ENCODE peak calls at places on chromosomes 13 and 19, in nine cellular contexts. One of them, this sample, is unnamed.

GRCh38 chr13:59086147-59086546 is 1077.6 kb downstream of the DIAPH3 start:
- DNase-seq in HCT116: no peak
- DNase-seq in stomach: no peak
- DNase-seq in GM23338: no peak
- DNase-seq in HL-60: no peak
- DNase-seq in spleen: no peak
- DNase-seq in suprapubic skin: no peak
- DNase-seq in prostate gland: no peak
- DNase-seq in GM12892: no peak
- DNase-seq in this sample: peak

GRCh38 chr13:88745013-88745412 is 1073.8 kb downstream of the SLITRK5 start:
- DNase-seq in stomach: no peak
- DNase-seq in HL-60: no peak
- DNase-seq in HCT116: no peak
- DNase-seq in GM23338: no peak
- DNase-seq in spleen: no peak
- DNase-seq in suprapubic skin: no peak
- DNase-seq in GM12892: no peak
- DNase-seq in prostate gland: no peak
- DNase-seq in this sample: no peak

GRCh38 chr13:38421590-38422560 is 72.2 kb downstream of the UFM1 start:
- DNase-seq in spleen: no peak
- DNase-seq in GM23338: no peak
- DNase-seq in prostate gland: no peak
- DNase-seq in suprapubic skin: no peak
- DNase-seq in GM12892: no peak
- DNase-seq in stomach: no peak
- DNase-seq in HCT116: no peak
- DNase-seq in HL-60: no peak
- DNase-seq in this sample: no peak

GRCh38 chr19:9936151-9937000 is at the start of gene OLFM2:
- DNase-seq in spleen: no peak
- DNase-seq in GM12892: no peak
- DNase-seq in suprapubic skin: no peak
- DNase-seq in stomach: no peak
- DNase-seq in prostate gland: no peak
- DNase-seq in HCT116: no peak
- DNase-seq in HL-60: no peak
- DNase-seq in GM23338: peak
- DNase-seq in this sample: no peak

GRCh38 chr13:21326155-21327030 is 132.7 kb downstream of the ZDHHC20 start:
- DNase-seq in HCT116: no peak
- DNase-seq in HL-60: no peak
- DNase-seq in prostate gland: no peak
- DNase-seq in spleen: peak
- DNase-seq in GM23338: peak
- DNase-seq in suprapubic skin: no peak
- DNase-seq in stomach: peak
- DNase-seq in GM12892: no peak
- DNase-seq in this sample: peak

GRCh38 chr19:13859361-13859880 is 17.5 kb upstream of the NANOS3 start:
- DNase-seq in stomach: no peak
- DNase-seq in suprapubic skin: no peak
- DNase-seq in spleen: no peak
- DNase-seq in GM23338: no peak
- DNase-seq in GM12892: no peak
- DNase-seq in HCT116: no peak
- DNase-seq in HL-60: no peak
- DNase-seq in prostate gland: no peak
- DNase-seq in this sample: peak

GRCh38 chr13:50843256-50844043 is at the start of gene DLEU7:
- DNase-seq in HL-60: no peak
- DNase-seq in spleen: no peak
- DNase-seq in suprapubic skin: no peak
- DNase-seq in GM23338: peak
- DNase-seq in stomach: no peak
- DNase-seq in prostate gland: no peak
- DNase-seq in HCT116: no peak
- DNase-seq in GM12892: no peak
- DNase-seq in this sample: no peak

GRCh38 chr19:12139309-12139708 is 841 bp downstream of the ZNF20 start:
- DNase-seq in HL-60: no peak
- DNase-seq in GM23338: peak
- DNase-seq in prostate gland: no peak
- DNase-seq in HCT116: no peak
- DNase-seq in stomach: no peak
- DNase-seq in GM12892: no peak
- DNase-seq in suprapubic skin: no peak
- DNase-seq in spleen: no peak
- DNase-seq in this sample: no peak

GRCh38 chr19:18152444-18152816 is 533 bp upstream of the PIK3R2 start:
- DNase-seq in suprapubic skin: peak
- DNase-seq in prostate gland: peak
- DNase-seq in stomach: peak
- DNase-seq in GM23338: peak
- DNase-seq in HCT116: peak
- DNase-seq in GM12892: peak
- DNase-seq in spleen: peak
- DNase-seq in HL-60: peak
- DNase-seq in this sample: peak
- TF ChIP-seq POLR2AphosphoS5 in suprapubic skin: peak
- TF ChIP-seq POLR2AphosphoS5 in prostate gland: peak
- TF ChIP-seq POLR2AphosphoS5 in stomach: peak
- TF ChIP-seq POLR2AphosphoS5 in GM23338: no peak
- TF ChIP-seq POLR2AphosphoS5 in HCT116: no peak
- TF ChIP-seq POLR2AphosphoS5 in GM12892: no peak
- TF ChIP-seq POLR2AphosphoS5 in spleen: peak
- TF ChIP-seq POLR2AphosphoS5 in HL-60: peak
- TF ChIP-seq POLR2AphosphoS5 in this sample: peak

GRCh38 chr19:2977686-2978466 is 512 bp downstream of the TLE6 start:
- DNase-seq in stomach: no peak
- DNase-seq in GM23338: no peak
- DNase-seq in HL-60: no peak
- DNase-seq in spleen: peak
- DNase-seq in HCT116: no peak
- DNase-seq in prostate gland: no peak
- DNase-seq in GM12892: no peak
- DNase-seq in suprapubic skin: no peak
- DNase-seq in this sample: no peak

GRCh38 chr19:2978467-2978767 is 1.1 kb downstream of the TLE6 start:
- DNase-seq in GM12892: no peak
- DNase-seq in spleen: no peak
- DNase-seq in HL-60: no peak
- DNase-seq in suprapubic skin: no peak
- DNase-seq in GM23338: no peak
- DNase-seq in prostate gland: no peak
- DNase-seq in stomach: no peak
- DNase-seq in HCT116: no peak
- DNase-seq in this sample: no peak

GRCh38 chr19:2976609-2977000 is 759 bp upstream of the TLE6 start:
- DNase-seq in HL-60: no peak
- DNase-seq in spleen: no peak
- DNase-seq in suprapubic skin: no peak
- DNase-seq in HCT116: no peak
- DNase-seq in prostate gland: no peak
- DNase-seq in GM12892: no peak
- DNase-seq in GM23338: peak
- DNase-seq in stomach: no peak
- DNase-seq in this sample: no peak

GRCh38 chr19:2974342-2974932 is 2.9 kb upstream of the TLE6 start:
- DNase-seq in GM23338: no peak
- DNase-seq in spleen: no peak
- DNase-seq in HCT116: no peak
- DNase-seq in prostate gland: no peak
- DNase-seq in stomach: no peak
- DNase-seq in suprapubic skin: no peak
- DNase-seq in GM12892: no peak
- DNase-seq in HL-60: peak
- DNase-seq in this sample: no peak

DNA sequence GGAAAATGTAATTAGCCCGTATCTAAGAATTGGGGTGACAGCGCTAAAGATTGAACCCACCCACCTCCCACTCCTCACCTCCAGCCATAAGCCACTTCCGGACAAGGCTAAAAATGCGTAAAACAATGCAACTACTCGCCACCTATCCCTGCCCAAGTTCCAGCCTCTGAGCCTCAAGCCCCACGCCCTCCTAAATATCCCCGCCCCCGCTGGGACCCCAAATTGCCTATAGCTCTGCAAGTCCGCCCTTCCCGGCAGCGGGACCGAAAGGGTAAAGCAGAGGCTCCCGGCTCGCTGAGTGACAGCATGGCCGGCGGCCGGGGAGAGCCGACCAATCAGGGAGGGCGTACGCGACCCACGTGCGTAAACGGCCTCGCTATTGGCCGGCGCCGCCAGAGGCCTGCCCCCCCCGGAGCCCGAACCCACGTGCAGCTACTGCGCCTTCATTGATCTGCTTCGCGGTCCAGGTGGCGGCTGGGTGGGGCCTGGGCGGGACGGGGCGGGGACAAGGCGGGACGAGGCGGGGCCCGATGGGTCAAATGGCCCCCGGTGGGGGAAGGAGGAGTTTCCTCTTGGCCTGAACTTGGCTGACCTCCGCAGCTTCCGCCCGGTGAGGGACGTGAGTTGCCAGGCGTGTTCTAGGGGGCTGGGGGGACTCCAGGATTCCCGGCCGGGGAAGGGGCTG is at the start of gene TLE6:
- DNase-seq in prostate gland: peak
- DNase-seq in HCT116: peak
- DNase-seq in GM12892: peak
- DNase-seq in GM23338: peak
- DNase-seq in stomach: peak
- DNase-seq in HL-60: peak
- DNase-seq in spleen: peak
- DNase-seq in suprapubic skin: peak
- DNase-seq in this sample: peak
- TF ChIP-seq POLR2AphosphoS5 in prostate gland: peak
- TF ChIP-seq POLR2AphosphoS5 in HCT116: peak
- TF ChIP-seq POLR2AphosphoS5 in GM12892: peak
- TF ChIP-seq POLR2AphosphoS5 in GM23338: no peak
- TF ChIP-seq POLR2AphosphoS5 in stomach: peak
- TF ChIP-seq POLR2AphosphoS5 in HL-60: no peak
- TF ChIP-seq POLR2AphosphoS5 in spleen: peak
- TF ChIP-seq POLR2AphosphoS5 in suprapubic skin: no peak
- TF ChIP-seq POLR2AphosphoS5 in this sample: peak

DNA sequence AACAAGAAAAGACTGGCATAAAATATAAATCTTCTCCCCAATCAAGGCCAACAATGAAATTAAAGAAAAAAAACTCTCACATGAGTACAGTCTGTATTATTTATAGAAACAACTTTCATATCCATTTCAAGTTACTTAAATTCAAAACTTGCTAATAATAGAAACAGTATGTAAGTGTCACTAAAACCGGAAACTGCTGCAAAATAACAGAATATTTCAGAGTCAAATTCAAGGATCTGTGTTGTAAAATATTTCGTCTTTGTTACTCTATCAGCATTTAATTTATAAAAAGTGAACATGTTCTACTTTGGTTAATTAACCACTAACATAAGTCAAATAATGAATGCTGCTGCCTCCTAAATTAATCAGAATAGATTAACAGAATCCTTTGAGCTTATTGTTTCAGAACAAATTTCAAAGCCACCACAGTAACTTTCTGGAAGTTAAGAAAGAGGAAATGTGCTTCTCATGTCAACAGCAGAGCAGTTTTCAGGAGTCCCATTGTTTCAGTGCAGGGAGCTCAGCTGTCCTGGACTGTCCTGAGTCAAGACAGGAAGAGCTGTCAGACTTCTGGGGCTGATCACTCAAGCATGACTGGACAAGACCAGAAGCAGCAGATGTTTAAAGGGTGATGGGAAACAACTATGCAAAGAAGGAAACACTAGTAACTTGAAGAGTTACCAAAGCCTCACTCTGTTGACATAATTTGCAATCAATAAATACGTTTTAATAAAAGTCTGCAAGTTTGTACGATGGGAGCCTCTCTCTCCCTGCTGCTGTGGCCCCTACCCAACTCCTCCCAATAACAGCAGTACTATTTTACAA is 76.9 kb downstream of the FOXO1 start:
- DNase-seq in spleen: no peak
- DNase-seq in prostate gland: peak
- DNase-seq in suprapubic skin: no peak
- DNase-seq in stomach: no peak
- DNase-seq in HCT116: no peak
- DNase-seq in GM12892: peak
- DNase-seq in GM23338: no peak
- DNase-seq in HL-60: peak
- DNase-seq in this sample: peak
- TF ChIP-seq POLR2AphosphoS5 in spleen: peak
- TF ChIP-seq POLR2AphosphoS5 in prostate gland: peak
- TF ChIP-seq POLR2AphosphoS5 in suprapubic skin: no peak
- TF ChIP-seq POLR2AphosphoS5 in stomach: peak
- TF ChIP-seq POLR2AphosphoS5 in HCT116: no peak
- TF ChIP-seq POLR2AphosphoS5 in GM12892: no peak
- TF ChIP-seq POLR2AphosphoS5 in GM23338: no peak
- TF ChIP-seq POLR2AphosphoS5 in HL-60: no peak
- TF ChIP-seq POLR2AphosphoS5 in this sample: peak

GRCh38 chr19:17296976-17297375 is 6.2 kb downstream of the ABHD8 start:
- DNase-seq in spleen: no peak
- DNase-seq in GM23338: no peak
- DNase-seq in GM12892: no peak
- DNase-seq in stomach: no peak
- DNase-seq in HL-60: no peak
- DNase-seq in suprapubic skin: no peak
- DNase-seq in prostate gland: no peak
- DNase-seq in HCT116: no peak
- DNase-seq in this sample: no peak

GRCh38 chr19:17292301-17293074 is 10.7 kb downstream of the ABHD8 start:
- DNase-seq in HCT116: peak
- DNase-seq in spleen: peak
- DNase-seq in stomach: peak
- DNase-seq in suprapubic skin: no peak
- DNase-seq in GM23338: peak
- DNase-seq in prostate gland: peak
- DNase-seq in HL-60: peak
- DNase-seq in GM12892: peak
- DNase-seq in this sample: peak

GRCh38 chr19:17296278-17296677 is 6.9 kb downstream of the ABHD8 start:
- DNase-seq in GM12892: no peak
- DNase-seq in spleen: no peak
- DNase-seq in stomach: no peak
- DNase-seq in prostate gland: no peak
- DNase-seq in HL-60: no peak
- DNase-seq in GM23338: no peak
- DNase-seq in HCT116: no peak
- DNase-seq in suprapubic skin: no peak
- DNase-seq in this sample: peak

GRCh38 chr19:17293605-17294004 is 9.6 kb downstream of the ABHD8 start:
- DNase-seq in stomach: no peak
- DNase-seq in spleen: no peak
- DNase-seq in suprapubic skin: no peak
- DNase-seq in HL-60: no peak
- DNase-seq in GM12892: no peak
- DNase-seq in GM23338: no peak
- DNase-seq in prostate gland: no peak
- DNase-seq in HCT116: no peak
- DNase-seq in this sample: no peak

DNA sequence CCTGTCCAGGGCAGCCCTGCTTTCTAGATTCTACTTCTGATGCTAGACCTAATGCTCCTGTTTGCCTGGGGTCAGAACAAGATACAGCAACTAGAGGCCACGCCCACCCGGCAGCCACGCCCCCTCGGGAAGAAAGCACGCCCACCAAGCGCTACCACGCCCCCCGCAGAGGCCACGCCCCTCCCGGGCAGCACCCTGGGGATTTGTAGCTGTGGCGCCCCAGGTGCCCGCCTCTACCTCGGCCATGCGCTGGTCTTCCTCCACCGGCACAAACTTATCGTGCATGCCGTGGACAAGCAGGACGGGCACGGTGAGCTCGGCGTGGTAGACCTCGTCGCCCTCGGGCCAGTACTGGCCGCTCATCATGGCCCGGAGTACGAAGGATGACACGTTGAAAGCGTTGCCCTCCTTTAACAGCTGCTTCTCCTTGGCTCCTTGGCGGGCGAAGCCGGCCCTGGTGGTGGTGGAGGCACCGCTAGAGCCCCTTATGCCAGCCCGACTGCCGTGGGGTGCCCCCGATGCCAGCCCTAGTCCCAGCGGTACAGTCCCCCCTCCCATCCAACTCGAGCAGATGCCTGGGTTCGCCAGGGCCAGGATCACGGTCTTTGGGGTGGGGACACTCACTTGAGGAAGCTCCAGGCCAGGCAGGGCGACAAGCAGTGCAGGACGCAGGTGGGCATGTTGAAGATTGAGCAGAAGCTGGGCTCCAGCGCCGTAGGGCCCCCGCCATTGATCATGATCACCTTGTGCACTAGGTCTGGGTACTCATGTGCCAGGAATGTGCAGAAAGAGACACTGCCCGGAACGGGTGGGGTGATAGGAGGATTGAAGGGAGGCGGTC is 9.0 kb downstream of the ABHD8 start:
- DNase-seq in GM23338: peak
- DNase-seq in prostate gland: no peak
- DNase-seq in suprapubic skin: no peak
- DNase-seq in HL-60: no peak
- DNase-seq in spleen: peak
- DNase-seq in HCT116: no peak
- DNase-seq in stomach: no peak
- DNase-seq in GM12892: peak
- DNase-seq in this sample: no peak
- TF ChIP-seq POLR2AphosphoS5 in GM23338: peak
- TF ChIP-seq POLR2AphosphoS5 in prostate gland: no peak
- TF ChIP-seq POLR2AphosphoS5 in suprapubic skin: no peak
- TF ChIP-seq POLR2AphosphoS5 in HL-60: no peak
- TF ChIP-seq POLR2AphosphoS5 in spleen: no peak
- TF ChIP-seq POLR2AphosphoS5 in HCT116: no peak
- TF ChIP-seq POLR2AphosphoS5 in stomach: no peak
- TF ChIP-seq POLR2AphosphoS5 in GM12892: no peak
- TF ChIP-seq POLR2AphosphoS5 in this sample: no peak

This sample was measured in endothelial cell of umbilical vein.